ENCODE peak calls at places on chromosome 19, in four cellular contexts. One of them, this sample, is unnamed.

GRCh38 chr19:34838753-34839431 is 65.9 kb upstream of the ZNF599 start:
- DNase-seq in testis: peak; percentile 33
- DNase-seq in GM06990: no peak
- DNase-seq in foreskin keratinocyte: no peak
- DNase-seq in this sample: no peak

GRCh38 chr19:19064098-19064722 is 416 bp downstream of the SLC25A42 start:
- DNase-seq in testis: peak; percentile 30
- DNase-seq in GM06990: no peak
- DNase-seq in foreskin keratinocyte: no peak
- DNase-seq in this sample: peak; percentile 18

GRCh38 chr19:34960103-34960805 is 3.8 kb downstream of the ZNF792 start:
- DNase-seq in testis: no peak
- DNase-seq in foreskin keratinocyte: no peak
- DNase-seq in GM06990: no peak
- DNase-seq in this sample: no peak

GRCh38 chr19:10612515-10613119 is 12.7 kb upstream of the SLC44A2 start:
- DNase-seq in foreskin keratinocyte: no peak
- DNase-seq in GM06990: no peak
- DNase-seq in testis: peak; percentile 94
- DNase-seq in this sample: no peak

GRCh38 chr19:8262431-8262830 is 45.7 kb downstream of the CD320 start:
- DNase-seq in foreskin keratinocyte: no peak
- DNase-seq in GM06990: no peak
- DNase-seq in testis: peak; percentile 12
- DNase-seq in this sample: no peak

GRCh38 chr19:7744199-7744786 is 3.0 kb downstream of the CD209 start:
- DNase-seq in testis: no peak
- DNase-seq in GM06990: no peak
- DNase-seq in foreskin keratinocyte: no peak
- DNase-seq in this sample: no peak

GRCh38 chr19:35048911-35049411 is 7.4 kb downstream of the HPN start:
- DNase-seq in testis: no peak
- DNase-seq in GM06990: no peak
- DNase-seq in foreskin keratinocyte: no peak
- DNase-seq in this sample: no peak

GRCh38 chr19:19081642-19082151 is 17.9 kb downstream of the SLC25A42 start:
- DNase-seq in testis: no peak
- DNase-seq in foreskin keratinocyte: no peak
- DNase-seq in GM06990: no peak
- DNase-seq in this sample: no peak

GRCh38 chr19:55452381-55453325 is 8.8 kb downstream of the ISOC2 start:
- DNase-seq in testis: peak; percentile 81
- DNase-seq in foreskin keratinocyte: peak; percentile 41
- DNase-seq in GM06990: peak; percentile 58
- DNase-seq in this sample: peak; percentile 73

GRCh38 chr19:47512183-47512947 is 2.5 kb downstream of the NAPA start:
- DNase-seq in foreskin keratinocyte: no peak
- DNase-seq in GM06990: no peak
- DNase-seq in testis: peak; percentile 57
- DNase-seq in this sample: no peak

GRCh38 chr19:17107546-17108452 is 32.2 kb downstream of the MYO9B start:
- DNase-seq in GM06990: peak; percentile 62
- DNase-seq in foreskin keratinocyte: peak; percentile 90
- DNase-seq in testis: peak; percentile 29
- DNase-seq in this sample: peak; percentile 99

GRCh38 chr19:41860419-41861097 is 503 bp downstream of the RPS19 start:
- DNase-seq in GM06990: no peak
- DNase-seq in foreskin keratinocyte: peak; percentile 7
- DNase-seq in testis: no peak
- DNase-seq in this sample: no peak

GRCh38 chr19:55703790-55704215 is 28.8 kb downstream of the EPN1 start:
- DNase-seq in GM06990: no peak
- DNase-seq in testis: peak; percentile 84
- DNase-seq in foreskin keratinocyte: no peak
- DNase-seq in this sample: peak; percentile 15

GRCh38 chr19:19737559-19738332 is 4.8 kb upstream of the ZNF14 start:
- DNase-seq in GM06990: no peak
- DNase-seq in testis: no peak
- DNase-seq in foreskin keratinocyte: no peak
- DNase-seq in this sample: no peak

GRCh38 chr19:1467512-1468273 is 11.3 kb downstream of the C19orf25 start:
- DNase-seq in GM06990: peak; percentile 16
- DNase-seq in foreskin keratinocyte: no peak
- DNase-seq in testis: no peak
- DNase-seq in this sample: no peak

GRCh38 chr19:51311388-51312257 is at the start of gene IGLON5:
- DNase-seq in foreskin keratinocyte: no peak
- DNase-seq in GM06990: no peak
- DNase-seq in testis: peak; percentile 58
- DNase-seq in this sample: no peak

GRCh38 chr19:19338082-19338481 is 17.5 kb downstream of the MAU2 start:
- DNase-seq in GM06990: no peak
- DNase-seq in testis: no peak
- DNase-seq in foreskin keratinocyte: peak; percentile 24
- DNase-seq in this sample: no peak

GRCh38 chr19:13228561-13228960 is 78.3 kb downstream of the IER2 start:
- DNase-seq in foreskin keratinocyte: no peak
- DNase-seq in testis: no peak
- DNase-seq in GM06990: no peak
- DNase-seq in this sample: no peak

GRCh38 chr19:37403403-37403802 is 32.5 kb downstream of the ZNF527 start:
- DNase-seq in testis: peak; percentile 50
- DNase-seq in GM06990: no peak
- DNase-seq in foreskin keratinocyte: no peak
- DNase-seq in this sample: no peak

This sample was measured in RWPE1.